ENCODE peak calls at places on chromosomes 2 and 18, in four cellular contexts. L is MV-4-11, H is Caki2, B is heart left ventricle. Z is an unnamed sample.

GRCh38 chr2:221635949-221636348 is 63.8 kb upstream of the EPHA4 start:
- DNase-seq in L (no peak), B (no peak), H (peak; percentile 18), Z (no peak)

GRCh38 chr18:67354692-67355091 is 161.8 kb downstream of the DSEL start:
- DNase-seq in B (no peak), H (no peak), L (no peak), Z (no peak)

GRCh38 chr2:208222351-208222750 is 32.5 kb downstream of the IDH1 start:
- DNase-seq in H (no peak), L (no peak), B (no peak), Z (no peak)

GRCh38 chr2:112182581-112183034 is 44.4 kb downstream of the FBLN7 start:
- DNase-seq in L (no peak), B (no peak), H (no peak), Z (peak; percentile 87)

GRCh38 chr2:83364264-83364663 is 1094.8 kb downstream of the SUCLG1 start:
- DNase-seq in B (no peak), H (no peak), L (no peak), Z (no peak)

GRCh38 chr2:224562831-224563230 is 22.3 kb downstream of the CUL3 start:
- DNase-seq in B (no peak), L (no peak), H (no peak), Z (no peak)

GRCh38 chr2:101617188-101617587 is 80.3 kb upstream of the MAP4K4 start:
- DNase-seq in B (no peak), L (peak; percentile 39), H (no peak), Z (no peak)

GRCh38 chr2:202790676-202791075 is 80.9 kb downstream of the ICA1L start:
- DNase-seq in L (no peak), B (no peak), H (no peak), Z (no peak)

GRCh38 chr2:159174759-159175158 is 111.7 kb downstream of the WDSUB1 start:
- DNase-seq in H (no peak), B (no peak), L (no peak), Z (no peak)

Z was measured in NCI-H2081.